ENCODE peak calls at places on chromosomes 13 and 19, in four cellular contexts. T, S, E and B are unnamed samples.

GRCh38 chr19:1424182-1424955 is 13.8 kb upstream of the RPS15 start:
- DNase-seq in T (no peak), S (no peak), E (no peak), B (no peak)

GRCh38 chr19:39993605-39994004 is 3.3 kb upstream of the ZNF546 start:
- DNase-seq in T (no peak), S (no peak), E (no peak), B (no peak)

GRCh38 chr19:13031917-13032623 is 36.8 kb downstream of the NFIX start:
- DNase-seq in T (no peak), S (peak), E (peak), B (peak)

GRCh38 chr13:29936051-29936813 is 85.8 kb upstream of the UBL3 start:
- DNase-seq in T (no peak), S (no peak), E (no peak), B (no peak)

GRCh38 chr13:31263346-31263745 is 63.6 kb downstream of the B3GLCT start:
- DNase-seq in T (no peak), S (no peak), E (no peak), B (no peak)

GRCh38 chr19:57068921-57069697 is 50.7 kb upstream of the USP29 start:
- DNase-seq in T (peak), S (peak), E (peak), B (no peak)

GRCh38 chr13:78732445-78733017 is 73.6 kb upstream of the OBI1 start:
- DNase-seq in T (no peak), S (no peak), E (no peak), B (no peak)

GRCh38 chr13:73090116-73090811 is 31.5 kb downstream of the KLF5 start:
- DNase-seq in T (peak), S (peak), E (peak), B (peak)

GRCh38 chr13:47611664-47612288 is 389.3 kb downstream of the SUCLA2 start:
- DNase-seq in T (peak), S (peak), E (no peak), B (peak)

GRCh38 chr19:53463263-53463662 is 4.3 kb upstream of the ZNF813 start:
- DNase-seq in T (peak), S (no peak), E (peak), B (peak)

GRCh38 chr19:41918653-41919244 is 9.5 kb downstream of the ERFL start:
- DNase-seq in T (no peak), S (no peak), E (no peak), B (no peak)